ENCODE peak calls at places on chromosome 20, in seven cellular contexts. F is GM12865, Y is testis, Z is HFF-Myc, G is fibroblast of mammary gland, N is OCI-LY7, T is left ventricle myocardium inferior. J is an unnamed sample.

GRCh38 chr20:17044920-17045319 is 181.9 kb upstream of the PCSK2 start:
- DNase-seq in F (no peak), Y (no peak), Z (no peak), G (no peak), N (no peak), T (no peak), J (no peak)

GRCh38 chr20:62576815-62577214 is 65.5 kb upstream of the SLCO4A1 start:
- DNase-seq in F (no peak), Y (peak), Z (no peak), G (no peak), N (no peak), T (no peak), J (no peak)

GRCh38 chr20:38369387-38369786 is 23.1 kb downstream of the LBP start:
- DNase-seq in F (peak), Y (peak), Z (no peak), G (no peak), N (peak), T (no peak), J (no peak)

GRCh38 chr20:32203556-32204484 is 3.7 kb downstream of the PLAGL2 start:
- DNase-seq in F (no peak), Y (peak), Z (no peak), G (peak), N (no peak), T (no peak), J (no peak)

GRCh38 chr20:43710370-43711044 is 16.3 kb downstream of the GTSF1L start:
- DNase-seq in F (peak), Y (no peak), Z (no peak), G (no peak), N (peak), T (no peak), J (no peak)

GRCh38 chr20:36526521-36527011 is 14.8 kb upstream of the MYL9 start:
- DNase-seq in F (no peak), Y (no peak), Z (no peak), G (no peak), N (no peak), T (no peak), J (no peak)

GRCh38 chr20:46307139-46307998 is 929 bp downstream of the CDH22 start:
- DNase-seq in F (peak), Y (peak), Z (no peak), G (peak), N (peak), T (peak), J (peak)

GRCh38 chr20:48823960-48824497 is 3.8 kb downstream of the PREX1 start:
- DNase-seq in F (peak), Y (no peak), Z (no peak), G (peak), N (peak), T (no peak), J (no peak)

GRCh38 chr20:60903325-60903958 is 348.6 kb upstream of the CDH4 start:
- DNase-seq in F (no peak), Y (no peak), Z (no peak), G (no peak), N (no peak), T (no peak), J (peak)

GRCh38 chr20:21159658-21160380 is 33.9 kb downstream of the KIZ start:
- DNase-seq in F (peak), Y (no peak), Z (no peak), G (no peak), N (peak), T (no peak), J (no peak)

GRCh38 chr20:11235058-11235457 is 561.3 kb upstream of the JAG1 start:
- DNase-seq in F (no peak), Y (no peak), Z (peak), G (peak), N (no peak), T (no peak), J (no peak)

GRCh38 chr20:62936996-62937352 is 973 bp upstream of the GID8 start:
- DNase-seq in F (peak), Y (no peak), Z (no peak), G (peak), N (peak), T (no peak), J (no peak)

GRCh38 chr20:57666106-57666833 is 43.5 kb downstream of the PMEPA1 start:
- DNase-seq in F (no peak), Y (no peak), Z (no peak), G (no peak), N (no peak), T (no peak), J (peak)

GRCh38 chr20:46642265-46642942 is 8.9 kb downstream of the SLC13A3 start:
- DNase-seq in F (no peak), Y (no peak), Z (no peak), G (no peak), N (no peak), T (no peak), J (no peak)

GRCh38 chr20:23363257-23363649 is 1.3 kb downstream of the GZF1 start:
- DNase-seq in F (peak), Y (peak), Z (no peak), G (no peak), N (peak), T (peak), J (no peak)

GRCh38 chr20:44776977-44777376 is 31.3 kb downstream of the KCNK15 start:
- DNase-seq in F (no peak), Y (no peak), Z (no peak), G (peak), N (no peak), T (no peak), J (no peak)

GRCh38 chr20:18288748-18289705 is 700 bp downstream of the ZNF133 start:
- DNase-seq in F (peak), Y (no peak), Z (no peak), G (peak), N (no peak), T (no peak), J (no peak)

GRCh38 chr20:20457392-20458126 is 89.7 kb downstream of the INSM1 start:
- DNase-seq in F (no peak), Y (no peak), Z (no peak), G (peak), N (no peak), T (no peak), J (no peak)

GRCh38 chr20:59788811-59789210 is 144.6 kb downstream of the SYCP2 start:
- DNase-seq in F (no peak), Y (no peak), Z (no peak), G (no peak), N (no peak), T (no peak), J (no peak)

GRCh38 chr20:10679269-10679668 is 5.5 kb upstream of the JAG1 start:
- DNase-seq in F (no peak), Y (no peak), Z (no peak), G (peak), N (no peak), T (no peak), J (no peak)

GRCh38 chr20:43379239-43379917 is 78.3 kb upstream of the SRSF6 start:
- DNase-seq in F (no peak), Y (no peak), Z (peak), G (peak), N (no peak), T (no peak), J (no peak)

GRCh38 chr20:15576401-15576800 is 996.8 kb downstream of the KIF16B start:
- DNase-seq in F (no peak), Y (no peak), Z (no peak), G (peak), N (no peak), T (no peak), J (no peak)

GRCh38 chr20:37901280-37901666 is 1.7 kb upstream of the VSTM2L start:
- DNase-seq in F (no peak), Y (no peak), Z (no peak), G (no peak), N (no peak), T (no peak), J (no peak)

GRCh38 chr20:44692932-44693476 is 22.2 kb upstream of the CCN5 start:
- DNase-seq in F (no peak), Y (peak), Z (no peak), G (peak), N (no peak), T (peak), J (peak)

GRCh38 chr20:41316602-41317535 is 662 bp downstream of the ZHX3 start:
- DNase-seq in F (peak), Y (peak), Z (no peak), G (peak), N (peak), T (peak), J (peak)

GRCh38 chr20:33685328-33686007 is 717 bp downstream of the E2F1 start:
- DNase-seq in F (peak), Y (no peak), Z (no peak), G (peak), N (peak), T (no peak), J (no peak)

GRCh38 chr20:61874421-61875068 is 191.1 kb downstream of the TAF4 start:
- DNase-seq in F (no peak), Y (no peak), Z (no peak), G (peak), N (peak), T (peak), J (no peak)

GRCh38 chr20:58433759-58434158 is 44.7 kb downstream of the VAPB start:
- DNase-seq in F (no peak), Y (no peak), Z (peak), G (peak), N (no peak), T (no peak), J (no peak)

GRCh38 chr20:7410150-7410549 is 530.1 kb downstream of the HAO1 start:
- DNase-seq in F (no peak), Y (no peak), Z (no peak), G (peak), N (no peak), T (no peak), J (no peak)

GRCh38 chr20:57030611-57031600 is 235.5 kb downstream of the BMP7 start:
- DNase-seq in F (no peak), Y (no peak), Z (peak), G (peak), N (no peak), T (no peak), J (no peak)

GRCh38 chr20:62210496-62210855 is 9.6 kb downstream of the HRH3 start:
- DNase-seq in F (no peak), Y (no peak), Z (no peak), G (no peak), N (no peak), T (no peak), J (peak)

GRCh38 chr20:55103188-55103587 is 627.8 kb downstream of the DOK5 start:
- DNase-seq in F (no peak), Y (no peak), Z (no peak), G (no peak), N (no peak), T (no peak), J (no peak)

GRCh38 chr20:49742948-49743347 is 29.3 kb upstream of the B4GALT5 start:
- DNase-seq in F (no peak), Y (no peak), Z (no peak), G (no peak), N (no peak), T (no peak), J (no peak)

GRCh38 chr20:38453941-38454340 is 18.7 kb upstream of the RALGAPB start:
- DNase-seq in F (peak), Y (no peak), Z (no peak), G (no peak), N (peak), T (no peak), J (peak)

GRCh38 chr20:37311710-37312355 is 22.4 kb downstream of the MANBAL start:
- DNase-seq in F (no peak), Y (no peak), Z (no peak), G (no peak), N (no peak), T (no peak), J (no peak)

GRCh38 chr20:38199506-38200390 is 34.7 kb upstream of the TGM2 start:
- DNase-seq in F (no peak), Y (no peak), Z (no peak), G (no peak), N (no peak), T (no peak), J (no peak)

GRCh38 chr20:56268536-56268935 is 20.0 kb downstream of the MC3R start:
- DNase-seq in F (no peak), Y (no peak), Z (no peak), G (no peak), N (no peak), T (no peak), J (no peak)

GRCh38 chr20:57881466-57882405 is 171.9 kb upstream of the PMEPA1 start:
- DNase-seq in F (no peak), Y (no peak), Z (peak), G (no peak), N (no peak), T (no peak), J (no peak)

GRCh38 chr20:1370548-1371110 is 22.2 kb downstream of the FKBP1A start:
- DNase-seq in F (no peak), Y (no peak), Z (no peak), G (peak), N (no peak), T (no peak), J (no peak)

GRCh38 chr20:1369970-1370369 is 22.9 kb downstream of the FKBP1A start:
- DNase-seq in F (no peak), Y (no peak), Z (no peak), G (no peak), N (no peak), T (no peak), J (no peak)

GRCh38 chr20:1367479-1367878 is 25.4 kb downstream of the FKBP1A start:
- DNase-seq in F (no peak), Y (no peak), Z (no peak), G (no peak), N (no peak), T (no peak), J (no peak)

GRCh38 chr20:1371235-1371782 is 21.5 kb downstream of the FKBP1A start:
- DNase-seq in F (no peak), Y (no peak), Z (no peak), G (peak), N (no peak), T (no peak), J (no peak)

DNA sequence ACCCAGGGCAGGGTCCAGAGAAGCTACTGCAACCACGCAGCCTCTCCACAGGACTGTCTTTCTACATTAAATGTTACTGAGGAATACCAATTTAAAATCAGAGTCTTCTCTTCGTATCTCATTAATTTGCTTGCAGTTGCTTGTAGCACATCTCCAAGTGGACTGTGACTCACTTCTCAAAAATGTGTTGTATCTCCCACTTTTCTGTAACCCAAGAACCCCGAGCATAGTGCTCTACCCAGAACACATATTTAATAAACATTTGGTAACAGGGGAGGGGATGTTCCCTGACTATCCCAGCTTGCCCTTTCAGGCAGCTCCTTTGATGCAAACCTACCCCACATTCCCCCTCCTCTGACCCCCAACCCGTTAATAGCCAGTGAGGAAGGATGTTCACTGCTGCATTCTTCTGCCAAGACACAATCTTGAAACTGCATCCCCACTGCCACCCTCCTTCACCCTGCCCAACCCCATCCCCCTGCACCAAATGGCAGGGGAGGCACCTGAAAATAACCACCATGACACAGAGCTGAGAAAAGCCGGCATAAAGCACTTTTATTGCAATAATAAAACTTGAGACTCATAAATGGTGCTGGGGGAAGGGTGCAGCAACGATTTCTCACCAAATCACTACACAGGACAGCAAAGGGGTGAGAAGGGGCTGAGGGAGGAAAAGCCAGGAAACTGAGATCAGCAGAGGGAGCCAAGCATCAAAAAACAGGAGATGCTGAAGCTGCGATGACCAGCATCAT is 24.2 kb downstream of the FKBP1A start:
- DNase-seq in F (no peak), Y (no peak), Z (no peak), G (peak), N (no peak), T (no peak), J (no peak)
- TF ChIP-seq CTCF in F (no peak), Y (no peak), Z (no peak), G (no peak), N (no peak), T (no peak), J (no peak)

GRCh38 chr20:64131406-64131805 is 24.0 kb upstream of the NPBWR2 start:
- DNase-seq in F (peak), Y (peak), Z (peak), G (peak), N (no peak), T (no peak), J (peak)
- TF ChIP-seq CTCF in F (no peak), Y (no peak), Z (peak), G (peak), N (no peak), T (no peak), J (no peak)

GRCh38 chr20:1309439-1309847 is 19.5 kb downstream of the SDCBP2 start:
- DNase-seq in F (no peak), Y (no peak), Z (no peak), G (no peak), N (no peak), T (no peak), J (no peak)
- TF ChIP-seq CTCF in F (no peak), Y (no peak), Z (no peak), G (no peak), N (no peak), T (no peak), J (no peak)

DNA sequence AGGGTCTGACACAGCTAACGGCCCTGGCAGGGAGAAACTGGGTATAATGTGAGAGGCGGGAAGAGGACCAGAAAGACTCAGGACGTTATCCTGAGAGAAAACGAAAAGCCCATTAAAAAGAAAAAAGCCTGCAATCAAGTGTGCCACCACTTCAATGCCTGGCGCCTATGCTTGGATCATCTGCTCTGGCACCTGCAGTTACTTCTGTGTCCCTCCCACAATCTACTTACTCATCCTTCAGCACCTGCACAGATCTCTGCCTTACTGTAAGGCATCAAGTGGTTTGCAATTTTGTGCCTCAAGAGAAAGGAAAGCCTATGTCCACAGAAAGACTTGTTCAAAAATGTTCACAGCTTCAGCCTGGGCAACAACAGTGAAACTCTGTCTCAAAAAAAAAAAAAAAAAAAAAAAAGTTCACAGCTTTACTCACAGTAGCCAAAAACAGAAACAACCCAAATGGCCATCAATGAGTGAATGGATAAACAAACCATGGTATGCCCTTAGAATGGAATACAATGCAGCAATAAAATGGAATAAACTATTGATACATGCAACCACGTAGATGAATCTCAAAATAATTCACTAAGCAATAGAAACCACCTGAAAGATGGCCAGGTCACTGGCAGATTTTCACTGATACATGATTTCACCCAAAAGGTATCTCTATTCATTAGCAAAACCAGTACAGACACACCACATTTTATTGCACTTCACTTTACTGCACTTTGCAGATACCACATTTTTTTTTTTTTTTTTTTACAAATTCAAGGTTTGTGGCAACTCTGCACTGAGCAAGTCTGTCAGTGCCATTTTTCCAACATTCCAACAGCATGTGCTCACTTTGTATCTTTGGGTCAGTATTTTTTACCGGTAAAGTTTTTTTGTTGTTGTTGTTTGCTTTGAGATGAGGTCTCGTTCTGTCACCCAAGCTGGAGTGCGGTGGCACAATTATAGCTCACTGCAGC is 48.6 kb downstream of the ABHD12 start:
- DNase-seq in F (peak), Y (no peak), Z (no peak), G (no peak), N (no peak), T (no peak), J (no peak)
- TF ChIP-seq CTCF in F (no peak), Y (no peak), Z (no peak), G (no peak), N (no peak), T (no peak), J (no peak)

DNA sequence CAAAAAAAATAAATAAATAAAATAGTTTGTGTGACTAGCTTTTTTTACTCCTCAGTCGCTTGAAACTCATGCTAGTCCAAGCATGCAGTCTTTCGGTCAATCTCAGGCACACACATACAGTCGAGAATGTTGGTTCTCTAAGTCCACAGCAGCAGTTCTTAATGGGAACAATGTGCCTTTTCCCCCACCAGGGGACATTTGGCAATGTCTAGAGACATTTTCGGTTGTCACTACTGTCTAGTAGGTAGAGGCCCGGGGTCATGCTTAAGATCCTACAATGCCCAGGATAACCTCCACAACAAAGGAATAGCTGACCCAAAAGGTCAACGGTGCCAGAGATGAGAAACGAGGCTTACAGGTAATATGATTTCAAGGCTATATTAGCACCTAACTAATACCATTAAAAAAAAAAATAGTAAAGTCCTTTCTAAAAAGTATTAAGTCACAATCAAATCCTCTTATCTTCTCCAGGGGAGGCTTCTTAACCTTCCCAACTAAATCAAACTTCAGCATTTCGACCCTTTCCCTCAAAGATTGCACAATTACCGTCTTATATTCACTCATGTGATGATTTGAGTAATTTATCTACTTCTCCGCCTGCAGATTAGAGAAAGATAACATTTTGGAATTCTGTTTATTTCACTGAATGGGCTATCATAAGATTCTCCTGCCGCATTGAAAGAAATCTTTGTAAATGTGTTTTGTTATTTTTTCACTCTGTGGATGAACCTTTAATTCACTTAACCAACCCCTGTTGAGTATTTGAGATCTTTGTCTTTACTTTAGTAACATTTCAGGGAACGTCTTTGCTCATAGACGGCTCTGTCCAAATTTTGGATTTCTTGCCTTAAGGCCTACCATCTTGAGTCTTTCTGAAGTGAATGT is 8.1 kb upstream of the SALL4 start:
- DNase-seq in F (no peak), Y (no peak), Z (no peak), G (no peak), N (no peak), T (no peak), J (no peak)
- TF ChIP-seq CTCF in F (no peak), Y (no peak), Z (no peak), G (no peak), N (no peak), T (no peak), J (no peak)

J was measured in kidney.